ENCODE peak calls at places on chromosomes 6 and 20, in ten cellular contexts. A is mammary epithelial cell; N is tibial nerve; F is tibial artery; U is cardiac muscle cell; T is CD8-positive, alpha-beta T cell; S is left lung; G is psoas muscle; K is stomach; D is GM23338. B is an unnamed sample.

GRCh38 chr6:26388441-26388840 is 5.5 kb downstream of the BTN2A2 start:
- DNase-seq in K (no peak), F (no peak), N (no peak), G (no peak), T (no peak), S (no peak), A (peak; percentile 36), D (no peak), U (no peak), B (no peak)

GRCh38 chr6:30696432-30696831 is 5.6 kb upstream of the NRM start:
- DNase-seq in U (no peak), S (no peak), D (no peak), N (no peak), K (no peak), T (no peak), A (no peak), G (no peak), F (no peak), B (no peak)

GRCh38 chr20:15865553-15865952 is 707.7 kb downstream of the KIF16B start:
- DNase-seq in K (no peak), D (no peak), T (no peak), F (no peak), A (no peak), S (no peak), U (no peak), N (no peak), G (no peak), B (no peak)

GRCh38 chr6:160030103-160030502 is 61.2 kb downstream of the IGF2R start:
- DNase-seq in F (peak; percentile 71), U (peak; percentile 87), D (peak; percentile 37), S (peak; percentile 80), K (peak; percentile 62), A (peak; percentile 69), N (peak; percentile 80), T (no peak), G (peak; percentile 95), B (peak; percentile 88)

GRCh38 chr6:134004714-134005113 is 47.7 kb downstream of the SLC2A12 start:
- DNase-seq in N (no peak), F (no peak), U (no peak), S (no peak), G (no peak), T (no peak), K (no peak), D (no peak), A (no peak), B (no peak)

GRCh38 chr6:1424306-1424927 is 35.0 kb downstream of the FOXF2 start:
- DNase-seq in U (peak; percentile 66), D (peak; percentile 84), T (no peak), S (no peak), F (no peak), N (no peak), G (no peak), K (peak; percentile 63), A (peak; percentile 53), B (no peak)

GRCh38 chr6:112061605-112062004 is 7.7 kb downstream of the CCN6 start:
- DNase-seq in T (no peak), N (no peak), F (no peak), G (no peak), U (no peak), K (no peak), A (peak; percentile 12), S (no peak), D (no peak), B (no peak)

GRCh38 chr20:18906046-18906445 is 92.5 kb downstream of the SCP2D1 start:
- DNase-seq in K (no peak), A (no peak), G (no peak), S (no peak), T (no peak), U (no peak), F (no peak), N (no peak), D (no peak), B (no peak)

DNA sequence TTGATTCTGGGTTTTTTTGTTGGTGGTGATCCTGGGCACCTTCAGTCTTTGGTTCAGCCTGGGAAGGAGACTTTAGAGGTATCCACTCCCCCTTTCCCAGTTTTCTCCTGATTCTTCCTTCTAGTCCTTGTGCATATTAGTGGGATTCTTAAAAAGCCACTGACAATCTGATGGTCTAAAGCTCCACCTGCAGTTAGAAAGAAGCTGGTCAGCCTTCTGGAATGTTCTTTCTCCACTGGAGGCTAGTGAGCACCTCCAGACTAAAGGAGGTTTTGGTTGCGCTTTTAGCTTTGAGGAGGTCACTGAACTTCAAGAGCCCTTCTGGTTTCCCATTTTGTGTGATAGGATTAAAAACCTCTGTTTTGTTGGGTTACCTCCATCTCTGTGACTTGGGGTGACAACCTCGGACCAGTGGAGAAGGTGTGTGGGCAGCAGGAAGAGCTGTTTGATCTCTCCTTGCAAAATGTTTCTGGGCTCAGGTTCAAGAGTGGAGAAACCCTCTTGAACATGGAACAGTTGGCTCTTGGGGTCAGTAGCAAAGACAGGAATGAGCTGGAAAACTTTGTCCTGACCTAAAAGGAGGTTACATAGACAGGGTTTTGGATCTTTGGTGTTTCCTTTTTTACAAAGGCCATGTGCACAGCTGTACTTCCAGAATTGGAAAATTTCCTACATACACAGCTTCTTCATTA is 29.0 kb downstream of the JARID2 start:
- DNase-seq in U (no peak), A (no peak), N (no peak), F (no peak), S (no peak), D (no peak), T (no peak), G (no peak), K (no peak), B (no peak)
- TF ChIP-seq CTCF in U (peak; percentile 31), A (no peak), N (peak; percentile 7), F (no peak), S (no peak), D (peak; percentile 34), T (no peak), G (peak; percentile 31), K (no peak), B (peak; percentile 16)

DNA sequence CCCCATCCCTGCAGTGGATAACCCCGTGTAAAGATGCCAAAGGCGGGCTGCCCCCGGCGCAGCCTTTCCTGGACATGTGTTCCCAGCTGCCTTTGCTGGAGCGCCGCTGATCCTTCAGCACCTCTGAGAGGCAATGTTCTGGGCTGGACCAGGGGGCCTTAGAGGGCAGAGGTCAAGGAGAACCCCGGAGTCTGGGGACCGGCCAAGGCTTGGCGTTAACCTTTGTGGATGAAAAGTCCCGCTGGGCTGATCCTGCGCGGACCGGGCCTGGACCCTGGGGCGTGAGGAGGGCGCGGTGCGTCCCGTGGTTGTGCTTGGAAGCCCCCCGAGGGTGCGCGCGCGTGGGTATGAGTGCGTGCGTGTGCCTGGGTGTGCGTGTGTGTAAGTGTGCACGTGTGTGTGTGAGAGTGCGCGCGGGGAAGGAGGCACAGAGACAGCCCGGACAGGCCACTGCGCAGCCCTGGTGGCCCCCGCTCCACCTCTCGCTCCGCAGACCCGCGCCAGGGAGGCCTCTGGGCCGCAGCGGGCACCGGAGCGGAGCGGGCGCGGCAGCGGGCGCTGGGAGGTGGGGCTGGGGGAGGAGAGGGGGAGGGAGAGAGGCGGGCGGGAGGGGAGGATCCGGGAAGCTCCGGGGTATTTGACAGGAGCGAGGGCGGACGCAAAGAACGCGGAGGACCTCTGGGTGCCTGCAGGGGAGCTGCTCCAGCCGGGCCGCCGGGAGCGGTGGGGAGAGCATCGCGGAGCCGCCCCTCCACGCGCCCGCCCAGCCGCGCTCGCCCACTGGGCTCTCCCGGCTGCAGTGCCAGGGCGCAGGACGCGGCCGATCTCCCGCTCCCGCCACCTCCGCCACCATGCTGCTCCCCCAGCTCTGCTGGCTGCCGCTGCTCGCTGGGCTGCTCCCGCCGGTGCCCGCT is at the start of gene SMOC2:
- DNase-seq in U (peak; percentile 43), G (peak; percentile 79), F (no peak), T (no peak), A (no peak), S (peak; percentile 71), D (peak; percentile 56), N (no peak), K (no peak), B (peak; percentile 54)
- H3K4me3 ChIP-seq in U (peak within 1 kb of the TSS; percentile 43), G (peak within 1 kb of the TSS; percentile 55), F (peak within 1 kb of the TSS; percentile 95), T (no peak within 1 kb of the TSS), A (no peak within 1 kb of the TSS), S (peak within 1 kb of the TSS; percentile 22), D (peak within 1 kb of the TSS; percentile 68), N (peak within 1 kb of the TSS; percentile 61), K (peak within 1 kb of the TSS; percentile 67), B (peak within 1 kb of the TSS; percentile 55)

GRCh38 chr20:48773837-48774418 is 53.9 kb downstream of the PREX1 start:
- DNase-seq in A (no peak), K (no peak), U (no peak), F (no peak), N (no peak), T (no peak), G (no peak), S (peak; percentile 84), D (no peak), B (no peak)

GRCh38 chr20:48770700-48771099 is 57.1 kb downstream of the PREX1 start:
- DNase-seq in K (no peak), T (no peak), D (no peak), S (no peak), G (no peak), U (no peak), N (no peak), F (no peak), A (no peak), B (no peak)

GRCh38 chr20:48772183-48772976 is 55.4 kb downstream of the PREX1 start:
- DNase-seq in G (peak; percentile 70), N (peak; percentile 46), K (peak; percentile 42), U (no peak), F (peak; percentile 72), S (peak; percentile 92), T (no peak), D (no peak), A (no peak), B (peak; percentile 53)

GRCh38 chr20:48769111-48769879 is 58.5 kb downstream of the PREX1 start:
- DNase-seq in N (no peak), F (no peak), T (peak; percentile 72), D (peak; percentile 41), A (no peak), G (no peak), S (peak; percentile 82), K (peak; percentile 33), U (no peak), B (no peak)

DNA sequence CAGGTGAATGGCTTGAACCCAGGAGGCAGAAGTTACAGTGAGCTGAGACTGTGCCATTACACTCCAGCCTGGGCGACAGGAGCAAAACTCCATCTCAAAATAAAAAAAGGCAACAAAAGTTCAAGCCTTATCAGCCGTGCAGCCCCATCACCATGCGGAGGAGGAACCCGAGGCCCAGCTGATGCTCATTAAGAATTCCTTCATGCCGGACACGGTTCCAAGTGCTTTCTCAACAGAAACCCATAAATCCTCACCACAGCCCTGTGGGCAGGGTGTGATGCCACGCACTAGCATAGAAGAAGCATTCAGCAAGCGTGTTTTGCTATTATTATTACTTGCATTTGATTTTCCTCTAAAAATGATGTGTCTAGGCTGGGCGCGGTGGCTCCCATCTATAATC is 56.3 kb downstream of the PREX1 start:
- DNase-seq in T (no peak), N (no peak), A (no peak), G (no peak), U (no peak), S (no peak), F (no peak), K (no peak), D (no peak), B (no peak)
- H3K4me1 ChIP-seq in T (peaks cover 91% of the 10 kb centered on the region), N (peaks cover 19% of the 10 kb centered on the region), A (no peaks in the 10 kb centered on the region), G (no peaks in the 10 kb centered on the region), U (no peaks in the 10 kb centered on the region), S (peaks cover 13% of the 10 kb centered on the region), F (no peaks in the 10 kb centered on the region), K (peaks cover 63% of the 10 kb centered on the region), D (peaks cover 12% of the 10 kb centered on the region), B (peaks cover 20% of the 10 kb centered on the region)

GRCh38 chr6:41454189-41454789 is 91.9 kb upstream of the FOXP4 start:
- DNase-seq in T (no peak), D (no peak), K (no peak), S (no peak), U (no peak), F (no peak), G (no peak), N (no peak), A (no peak), B (no peak)

GRCh38 chr6:41452763-41453162 is 93.4 kb upstream of the FOXP4 start:
- DNase-seq in D (no peak), T (no peak), U (no peak), N (no peak), S (no peak), G (no peak), K (no peak), A (no peak), F (no peak), B (no peak)

GRCh38 chr6:41451515-41452163 is 94.5 kb upstream of the FOXP4 start:
- DNase-seq in T (no peak), K (no peak), G (peak; percentile 74), S (no peak), U (peak; percentile 84), F (peak; percentile 45), A (no peak), N (no peak), D (no peak), B (peak; percentile 65)

GRCh38 chr6:41455410-41455809 is 90.8 kb upstream of the FOXP4 start:
- DNase-seq in S (no peak), F (no peak), D (no peak), A (no peak), K (no peak), T (no peak), U (no peak), G (no peak), N (no peak), B (no peak)

GRCh38 chr6:41453232-41453631 is 92.9 kb upstream of the FOXP4 start:
- DNase-seq in K (no peak), S (no peak), D (no peak), T (no peak), N (no peak), A (no peak), U (no peak), G (no peak), F (no peak), B (no peak)
- TF ChIP-seq CTCF in K (no peak), S (no peak), D (no peak), T (no peak), N (no peak), A (no peak), U (no peak), G (no peak), F (no peak), B (no peak)

B was measured in heart right ventricle.